ENCODE peak calls at places on chromosomes 2 and 18, in four cellular contexts. E, G, Y and S are unnamed samples.

GRCh38 chr18:32349728-32350395 is 120.8 kb downstream of the GAREM1 start:
- DNase-seq in E (peak; percentile 98), G (no peak), Y (peak; percentile 98), S (peak; percentile 82)

GRCh38 chr2:111225871-111226270 is 105.2 kb downstream of the BCL2L11 start:
- DNase-seq in E (no peak), G (no peak), Y (no peak), S (no peak)

GRCh38 chr2:67797801-67798535 is 264.8 kb downstream of the C1D start:
- DNase-seq in E (peak; percentile 64), G (no peak), Y (peak; percentile 74), S (no peak)

GRCh38 chr2:102141915-102142828 is at the start of gene IL1R1:
- DNase-seq in E (peak; percentile 81), G (no peak), Y (peak; percentile 83), S (peak; percentile 89)

GRCh38 chr2:114122861-114123391 is 233.0 kb downstream of the ACTR3 start:
- DNase-seq in E (no peak), G (no peak), Y (no peak), S (no peak)

GRCh38 chr2:188181439-188181838 is 110.2 kb upstream of the GULP1 start:
- DNase-seq in E (no peak), G (no peak), Y (no peak), S (no peak)

GRCh38 chr2:209368406-209368805 is 55.4 kb upstream of the MAP2 start:
- DNase-seq in E (peak; percentile 77), G (no peak), Y (no peak), S (no peak)

GRCh38 chr18:61628085-61628484 is 264.7 kb downstream of the RNF152 start:
- DNase-seq in E (peak; percentile 36), G (no peak), Y (peak; percentile 31), S (no peak)

GRCh38 chr2:42101641-42102605 is 54.1 kb downstream of the PKDCC start:
- DNase-seq in E (peak; percentile 92), G (no peak), Y (peak; percentile 93), S (no peak)

GRCh38 chr18:22604390-22604985 is 186.8 kb upstream of the CTAGE1 start:
- DNase-seq in E (peak; percentile 86), G (no peak), Y (peak; percentile 61), S (peak; percentile 80)

GRCh38 chr2:182642328-182642727 is 73.7 kb upstream of the DNAJC10 start:
- DNase-seq in E (peak; percentile 50), G (no peak), Y (peak; percentile 80), S (no peak)

GRCh38 chr18:26493021-26493420 is 55.3 kb downstream of the KCTD1 start:
- DNase-seq in E (no peak), G (no peak), Y (no peak), S (no peak)

GRCh38 chr2:152730591-152731333 is 12.3 kb downstream of the ARL6IP6 start:
- DNase-seq in E (peak; percentile 25), G (no peak), Y (peak; percentile 70), S (no peak)